ENCODE peak calls at places on chromosome 3, in ten cellular contexts. H is activated T-cell treated with anti-CD3 and anti-CD28 coated beads, Interleukin-2, amount 50 U/mL, for 72 hours; G is mesothelial cell of epicardium; P is natural killer cell; X is activated T-helper 2 cell treated with anti-CD3 and anti-CD28 coated beads, Interferon-gamma antibody, Interleukin-2, Interleukin-4, amounts not matched to agents 10 μg/mL and 5 μg/mL and 100 μg/mL, durations not matched to agents 14 hours and 24 hours and 36 hours; U is globus pallidus; R is mammary epithelial cell; D is CD8-positive, alpha-beta memory T cell; K is DND-41; V is Kasumi-1. Z is an unnamed sample.

GRCh38 chr3:51971350-51971749 is 2.5 kb downstream of the ABHD14B start:
- DNase-seq in R (no peak), P (no peak), H (no peak), G (no peak), U (no peak), D (no peak), K (no peak), X (no peak), V (no peak), Z (no peak)

GRCh38 chr3:152126260-152126659 is 142.5 kb upstream of the MBNL1 start:
- DNase-seq in G (no peak), D (no peak), R (no peak), U (no peak), X (no peak), P (no peak), H (no peak), V (no peak), K (no peak), Z (no peak)

GRCh38 chr3:50324351-50325144 is 2.0 kb upstream of the HYAL2 start:
- DNase-seq in D (peak; percentile 50), R (peak; percentile 30), G (no peak), U (peak; percentile 68), V (peak; percentile 78), H (peak; percentile 76), P (peak; percentile 59), K (peak; percentile 71), X (no peak), Z (peak; percentile 80)

GRCh38 chr3:110650752-110651151 is 420.9 kb upstream of the NECTIN3 start:
- DNase-seq in X (no peak), D (no peak), U (no peak), R (no peak), P (no peak), K (no peak), G (no peak), H (no peak), V (no peak), Z (no peak)

GRCh38 chr3:156826896-156827882 is 1.0 kb downstream of the LEKR1 start:
- DNase-seq in U (no peak), X (no peak), G (no peak), D (no peak), V (peak; percentile 32), H (no peak), R (no peak), P (no peak), K (no peak), Z (no peak)

GRCh38 chr3:188627652-188628051 is 473.7 kb downstream of the LPP start:
- DNase-seq in R (peak; percentile 82), H (no peak), V (no peak), U (no peak), P (no peak), K (no peak), D (no peak), X (no peak), G (no peak), Z (no peak)

GRCh38 chr3:188170461-188171459 is 16.8 kb downstream of the LPP start:
- DNase-seq in H (peak; percentile 79), D (no peak), K (no peak), V (no peak), U (no peak), X (no peak), P (no peak), G (no peak), R (peak; percentile 86), Z (peak; percentile 38)

GRCh38 chr3:124846189-124846588 is 41.0 kb downstream of the ITGB5 start:
- DNase-seq in R (peak; percentile 53), K (no peak), V (no peak), D (no peak), H (no peak), P (no peak), G (no peak), U (no peak), X (no peak), Z (no peak)

GRCh38 chr3:21722301-21722700 is 28.7 kb downstream of the ZNF385D start:
- DNase-seq in X (no peak), K (no peak), D (no peak), V (no peak), U (no peak), H (no peak), G (no peak), P (no peak), R (peak; percentile 97), Z (no peak)

GRCh38 chr3:78580691-78581090 is 1187.1 kb downstream of the ROBO1 start:
- DNase-seq in D (no peak), U (no peak), H (no peak), R (no peak), K (no peak), P (no peak), X (no peak), V (peak; percentile 14), G (no peak), Z (no peak)

GRCh38 chr3:131728898-131729297 is 226.1 kb upstream of the MRPL3 start:
- DNase-seq in X (no peak), U (no peak), V (no peak), D (no peak), K (no peak), G (no peak), H (no peak), R (peak; percentile 20), P (no peak), Z (no peak)

GRCh38 chr3:140056047-140056446 is 121.1 kb downstream of the CLSTN2 start:
- DNase-seq in X (no peak), H (no peak), V (no peak), D (no peak), G (no peak), U (no peak), R (no peak), K (no peak), P (no peak), Z (no peak)

GRCh38 chr3:53027254-53027844 is 18.5 kb downstream of the SFMBT1 start:
- DNase-seq in D (no peak), G (no peak), H (no peak), K (no peak), X (no peak), P (no peak), V (no peak), U (no peak), R (no peak), Z (no peak)

GRCh38 chr3:99850608-99851007 is 32.9 kb downstream of the CMSS1 start:
- DNase-seq in K (no peak), V (peak; percentile 51), G (no peak), D (no peak), H (no peak), P (no peak), R (no peak), U (peak; percentile 12), X (no peak), Z (no peak)

GRCh38 chr3:25597535-25598101 is 67.1 kb downstream of the TOP2B start:
- DNase-seq in X (no peak), D (no peak), G (no peak), P (no peak), U (no peak), H (no peak), V (no peak), R (no peak), K (no peak), Z (no peak)

GRCh38 chr3:11494131-11494916 is 149.4 kb downstream of the VGLL4 start:
- DNase-seq in G (no peak), D (no peak), X (no peak), H (no peak), P (no peak), V (no peak), R (no peak), U (no peak), K (no peak), Z (no peak)

GRCh38 chr3:179000144-179000543 is 71.5 kb downstream of the ZMAT3 start:
- DNase-seq in R (peak; percentile 33), P (no peak), G (no peak), U (no peak), V (no peak), X (no peak), K (no peak), D (no peak), H (peak; percentile 25), Z (no peak)

GRCh38 chr3:41364736-41365135 is 165.4 kb downstream of the CTNNB1 start:
- DNase-seq in H (no peak), G (no peak), X (no peak), P (no peak), K (no peak), V (no peak), D (no peak), R (no peak), U (no peak), Z (no peak)

GRCh38 chr3:8970971-8971589 is 7.8 kb upstream of the RAD18 start:
- DNase-seq in H (peak; percentile 69), P (peak; percentile 63), V (peak; percentile 74), G (no peak), X (peak; percentile 54), R (peak; percentile 48), K (peak; percentile 69), D (peak; percentile 60), U (peak; percentile 66), Z (peak; percentile 71)

GRCh38 chr3:129608087-129608935 is 1.8 kb upstream of the PLXND1 start:
- DNase-seq in P (no peak), V (peak; percentile 81), U (peak; percentile 64), K (peak; percentile 75), G (no peak), R (no peak), X (no peak), D (no peak), H (no peak), Z (no peak)

GRCh38 chr3:25033407-25034029 is 394.5 kb upstream of the RARB start:
- DNase-seq in X (peak; percentile 9), K (peak; percentile 31), U (peak; percentile 64), G (no peak), V (peak; percentile 68), H (peak; percentile 5), D (no peak), R (peak; percentile 35), P (no peak), Z (peak; percentile 16)

GRCh38 chr3:166085164-166085830 is 248.1 kb upstream of the BCHE start:
- DNase-seq in D (no peak), G (no peak), V (no peak), H (no peak), R (peak; percentile 81), P (no peak), K (no peak), U (no peak), X (no peak), Z (no peak)

GRCh38 chr3:17820704-17821103 is 78.3 kb upstream of the TBC1D5 start:
- DNase-seq in P (no peak), K (no peak), V (peak; percentile 28), G (no peak), H (no peak), U (no peak), R (no peak), X (no peak), D (no peak), Z (no peak)

GRCh38 chr3:46921041-46921440 is 43.5 kb downstream of the PTH1R start:
- DNase-seq in X (no peak), U (no peak), P (no peak), V (no peak), D (no peak), K (no peak), H (no peak), R (no peak), G (no peak), Z (no peak)

GRCh38 chr3:102299125-102299877 is 135.5 kb upstream of the ZPLD1 start:
- DNase-seq in X (no peak), D (no peak), H (peak; percentile 16), G (no peak), U (no peak), R (peak; percentile 93), P (no peak), K (no peak), V (no peak), Z (no peak)

GRCh38 chr3:176920806-176921205 is 276.5 kb downstream of the TBL1XR1 start:
- DNase-seq in D (no peak), G (no peak), V (no peak), K (no peak), U (no peak), P (no peak), X (no peak), R (no peak), H (no peak), Z (no peak)

GRCh38 chr3:69791111-69791510 is 51.8 kb downstream of the MITF start:
- DNase-seq in K (no peak), H (no peak), V (no peak), P (no peak), X (no peak), D (no peak), G (no peak), R (peak; percentile 62), U (peak; percentile 25), Z (no peak)

GRCh38 chr3:194532591-194532990 is 45.8 kb upstream of the ATP13A3 start:
- DNase-seq in G (no peak), H (no peak), D (no peak), V (no peak), U (no peak), X (no peak), P (no peak), K (no peak), R (no peak), Z (no peak)